ENCODE peak calls at places on chromosomes 13 and 19, in four cellular contexts. T is IMR-90, L is GM12878, B is K562. P is an unnamed sample.

GRCh38 chr19:58033741-58034475 is at the start of gene ZSCAN1:
- DNase-seq in T (peak), L (no peak), B (no peak), P (no peak)

GRCh38 chr13:49784886-49785570 is 7.5 kb downstream of the KPNA3 start:
- DNase-seq in T (peak), L (no peak), B (no peak), P (no peak)

GRCh38 chr19:31110331-31110730 is 238.9 kb downstream of the TSHZ3 start:
- DNase-seq in T (peak), L (no peak), B (no peak), P (peak)

GRCh38 chr13:84985860-84986259 is 813.4 kb downstream of the SLITRK6 start:
- DNase-seq in T (no peak), L (no peak), B (no peak), P (no peak)

GRCh38 chr13:114035583-114036501 is 62.0 kb upstream of the C13orf46 start:
- DNase-seq in T (peak), L (no peak), B (no peak), P (no peak)

GRCh38 chr19:3350014-3350663 is 16.2 kb upstream of the NFIC start:
- DNase-seq in T (peak), L (no peak), B (no peak), P (no peak)

GRCh38 chr13:49240017-49240416 is 7.7 kb upstream of the CDADC1 start:
- DNase-seq in T (peak), L (no peak), B (no peak), P (peak)

GRCh38 chr13:33743438-33744368 is 74.2 kb upstream of the RFC3 start:
- DNase-seq in T (no peak), L (peak), B (no peak), P (no peak)

GRCh38 chr13:110815471-110816204 is 99.2 kb downstream of the ANKRD10 start:
- DNase-seq in T (no peak), L (peak), B (no peak), P (no peak)

GRCh38 chr13:50222569-50223332 is 207.5 kb downstream of the KCNRG start:
- DNase-seq in T (peak), L (no peak), B (no peak), P (no peak)

GRCh38 chr13:49733181-49733951 is 42.1 kb upstream of the EBPL start:
- DNase-seq in T (peak), L (no peak), B (no peak), P (no peak)

GRCh38 chr13:89515948-89516347 is 1831.5 kb upstream of the MIR17HG start:
- DNase-seq in T (no peak), L (no peak), B (no peak), P (no peak)

GRCh38 chr13:89514534-89515312 is 1832.8 kb upstream of the MIR17HG start:
- DNase-seq in T (peak), L (no peak), B (no peak), P (peak)

GRCh38 chr13:89520468-89520867 is 1827.0 kb upstream of the MIR17HG start:
- DNase-seq in T (no peak), L (no peak), B (no peak), P (no peak)

GRCh38 chr13:89518289-89519077 is 1829.0 kb upstream of the MIR17HG start:
- DNase-seq in T (no peak), L (no peak), B (no peak), P (no peak)
- TF ChIP-seq BHLHE40 in T (no peak), L (no peak), B (no peak), P (no peak)

GRCh38 chr13:98676239-98676638 is 76.2 kb downstream of the SLC15A1 start:
- DNase-seq in T (no peak), L (no peak), B (no peak), P (no peak)

GRCh38 chr13:98674968-98675528 is 77.4 kb downstream of the SLC15A1 start:
- DNase-seq in T (no peak), L (no peak), B (no peak), P (no peak)

GRCh38 chr13:98675837-98676236 is 76.6 kb downstream of the SLC15A1 start:
- DNase-seq in T (no peak), L (no peak), B (no peak), P (no peak)

GRCh38 chr13:98677398-98677797 is 75.1 kb downstream of the SLC15A1 start:
- DNase-seq in T (peak), L (no peak), B (no peak), P (no peak)

DNA sequence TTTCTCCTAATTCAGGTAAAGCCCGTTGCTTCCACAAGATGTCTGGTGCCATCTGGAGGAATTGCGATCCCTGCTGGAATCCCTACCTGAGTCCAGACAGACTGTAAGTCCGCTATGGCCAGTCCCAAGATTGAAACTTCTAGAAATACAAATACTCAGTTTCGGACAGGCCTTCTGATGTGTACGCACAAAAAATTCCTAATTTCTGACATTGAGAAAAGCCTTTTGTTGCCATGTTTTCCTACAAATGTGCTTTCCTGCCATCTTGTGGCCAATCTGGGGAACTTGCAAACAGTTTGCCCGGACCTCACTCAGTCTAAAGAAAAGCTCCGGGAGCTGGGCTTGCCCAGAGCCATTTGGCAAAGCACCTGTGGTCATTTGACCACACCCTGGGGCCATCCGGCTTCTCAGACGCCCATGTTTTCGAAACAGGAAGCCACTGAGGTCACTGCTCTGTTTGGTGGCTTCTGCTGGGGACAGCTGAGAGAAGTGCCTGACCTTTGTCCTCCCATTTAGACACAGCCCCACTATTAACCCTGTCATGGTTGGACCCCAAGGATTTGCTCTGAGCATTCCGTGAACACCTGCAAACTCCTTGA is 79.4 kb downstream of the SLC15A1 start:
- DNase-seq in T (peak), L (peak), B (peak), P (peak)
- TF ChIP-seq ELK1 in T (no peak), L (no peak), B (no peak), P (no peak)

GRCh38 chr13:51728972-51729371 is 75.0 kb downstream of the DHRS12 start:
- DNase-seq in T (peak), L (no peak), B (no peak), P (no peak)

GRCh38 chr13:51731759-51732158 is 72.2 kb downstream of the DHRS12 start:
- DNase-seq in T (peak), L (no peak), B (no peak), P (peak)

GRCh38 chr13:51730927-51731326 is 73.0 kb downstream of the DHRS12 start:
- DNase-seq in T (no peak), L (no peak), B (no peak), P (no peak)

GRCh38 chr13:51728275-51728673 is 75.7 kb downstream of the DHRS12 start:
- DNase-seq in T (no peak), L (no peak), B (no peak), P (no peak)

DNA sequence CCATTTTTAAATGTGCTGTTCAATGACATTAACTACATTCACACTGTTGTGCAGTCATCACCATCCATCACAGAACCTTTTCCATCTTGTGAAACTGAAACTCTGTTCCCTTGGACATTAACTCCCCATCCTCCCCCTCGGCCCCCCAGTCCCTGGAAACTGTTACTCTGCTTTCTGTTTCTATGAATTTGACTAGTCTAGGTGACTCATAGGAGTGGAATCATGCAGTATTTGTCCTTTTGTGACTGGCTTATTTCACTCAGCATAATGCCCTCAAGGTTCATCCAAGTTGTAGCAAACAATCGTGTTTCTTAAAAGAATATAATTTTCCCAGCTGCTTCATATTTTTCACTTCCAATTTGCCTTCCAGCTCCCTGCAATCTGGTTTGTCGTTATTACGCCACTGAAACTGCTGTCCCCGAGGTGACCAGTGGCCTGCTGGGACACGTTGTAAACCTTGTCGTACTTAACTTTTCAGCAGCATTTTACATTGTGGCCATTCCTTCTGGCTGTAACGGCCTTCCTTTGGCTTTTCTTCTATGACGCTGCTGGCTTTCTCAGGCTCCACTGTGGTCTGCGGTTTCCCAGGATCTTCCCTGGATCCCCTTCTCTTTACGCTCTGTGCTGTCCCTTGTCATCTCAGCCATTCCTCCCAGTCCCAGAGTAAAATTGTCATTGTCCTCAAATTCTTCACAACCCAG is 74.0 kb downstream of the DHRS12 start:
- DNase-seq in T (peak), L (no peak), B (no peak), P (no peak)
- TF ChIP-seq BHLHE40 in T (no peak), L (no peak), B (no peak), P (no peak)

GRCh38 chr19:43533546-43534304 is 737 bp downstream of the ZNF575 start:
- DNase-seq in T (peak), L (no peak), B (peak), P (peak)

GRCh38 chr19:43534305-43534612 is 1.3 kb downstream of the ZNF575 start:
- DNase-seq in T (no peak), L (no peak), B (no peak), P (no peak)

GRCh38 chr19:43532571-43532961 is 422 bp upstream of the ZNF575 start:
- DNase-seq in T (no peak), L (no peak), B (no peak), P (no peak)

GRCh38 chr19:43532962-43533545 is at the start of gene ZNF575:
- DNase-seq in T (peak), L (peak), B (peak), P (peak)

DNA sequence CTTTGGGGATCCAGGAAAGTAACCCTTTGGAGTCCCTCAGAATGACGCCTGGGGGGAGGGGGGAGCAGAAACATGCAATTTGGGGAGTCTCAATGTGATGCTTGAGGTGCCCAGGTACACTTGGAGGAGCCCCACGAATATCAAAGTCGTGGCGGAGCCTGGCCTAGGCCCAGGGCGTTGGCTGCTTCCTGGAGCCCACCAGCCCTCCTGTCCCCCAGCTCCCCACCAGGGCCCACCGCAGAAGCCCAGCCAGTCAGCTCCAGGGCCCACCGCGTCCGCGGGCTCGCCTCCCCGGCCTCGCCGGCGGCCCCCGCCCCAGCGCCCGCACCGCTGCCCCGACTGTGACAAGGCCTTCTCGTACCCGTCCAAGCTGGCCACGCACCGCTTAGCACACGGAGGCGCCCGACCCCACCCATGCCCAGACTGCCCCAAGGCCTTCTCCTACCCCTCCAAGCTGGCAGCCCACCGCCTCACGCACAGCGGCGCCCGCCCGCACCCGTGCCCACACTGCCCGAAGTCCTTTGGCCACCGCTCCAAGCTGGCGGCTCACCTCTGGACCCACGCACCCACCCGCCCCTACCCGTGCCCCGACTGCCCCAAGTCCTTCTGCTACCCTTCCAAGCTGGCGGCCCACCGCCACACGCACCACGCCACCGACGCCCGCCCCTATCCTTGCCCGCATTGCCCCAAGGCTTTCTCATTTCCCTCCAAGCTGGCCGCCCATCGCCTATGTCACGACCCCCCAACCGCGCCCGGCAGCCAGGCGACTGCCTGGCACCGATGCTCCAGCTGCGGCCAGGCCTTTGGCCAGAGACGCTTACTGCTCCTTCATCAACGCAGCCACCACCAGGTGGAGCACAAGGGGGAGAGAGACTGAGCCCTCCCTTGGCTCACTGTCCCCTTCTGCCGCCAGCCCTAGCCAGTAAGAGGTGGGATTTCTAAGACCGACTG is 2.1 kb downstream of the ZNF575 start:
- DNase-seq in T (peak), L (no peak), B (no peak), P (peak)
- TF ChIP-seq ELK1 in T (no peak), L (no peak), B (no peak), P (no peak)

P was measured in A549.